ENCODE peak calls at places on chromosomes 1 and 21, in six cellular contexts. G, J, L, K, P and A are unnamed samples.

GRCh38 chr1:12615166-12615915 is 2.7 kb downstream of the DHRS3 start:
- DNase-seq in L (peak), J (no peak), P (no peak), K (no peak), G (no peak), A (no peak)

GRCh38 chr1:198352975-198353695 is 187.3 kb downstream of the ATP6V1G3 start:
- DNase-seq in J (no peak), P (no peak), K (no peak), L (no peak), G (no peak), A (no peak)

GRCh38 chr1:55951291-55951690 is 628.1 kb downstream of the PLPP3 start:
- DNase-seq in G (no peak), L (no peak), J (no peak), K (no peak), P (no peak), A (no peak)

GRCh38 chr1:38872401-38873026 is 634 bp downstream of the MYCBP start:
- DNase-seq in G (no peak), L (peak), K (peak), J (no peak), P (no peak), A (no peak)

GRCh38 chr1:245710961-245711903 is 556.4 kb downstream of the KIF26B start:
- DNase-seq in G (no peak), P (no peak), K (no peak), L (no peak), J (no peak), A (no peak)

GRCh38 chr1:18182518-18183160 is 75.0 kb downstream of the IGSF21 start:
- DNase-seq in J (no peak), G (no peak), P (no peak), L (peak), K (peak), A (no peak)

GRCh38 chr1:19209439-19209989 is 552 bp downstream of the UBR4 start:
- DNase-seq in K (peak), L (peak), P (peak), G (peak), J (no peak), A (no peak)

GRCh38 chr1:34433099-34433498 is 256.4 kb downstream of the C1orf94 start:
- DNase-seq in K (no peak), J (no peak), L (no peak), G (no peak), P (no peak), A (no peak)

GRCh38 chr1:229539868-229540506 is 18.5 kb downstream of the ABCB10 start:
- DNase-seq in J (no peak), P (no peak), G (no peak), L (no peak), K (no peak), A (no peak)

GRCh38 chr1:111499026-111499790 is 4.2 kb downstream of the ADORA3 start:
- DNase-seq in J (no peak), G (no peak), L (no peak), P (no peak), K (no peak), A (no peak)

GRCh38 chr1:189027509-189027908 is 1450.2 kb downstream of the BRINP3 start:
- DNase-seq in G (no peak), K (no peak), L (no peak), J (no peak), P (no peak), A (no peak)

GRCh38 chr21:35925497-35925896 is 134.8 kb downstream of the SETD4 start:
- DNase-seq in P (no peak), L (peak), K (no peak), G (no peak), J (peak), A (no peak)

GRCh38 chr1:227959325-227959860 is 11.7 kb upstream of the WNT9A start:
- DNase-seq in L (no peak), J (no peak), K (no peak), G (no peak), P (no peak), A (no peak)

GRCh38 chr1:70315782-70316181 is 38.7 kb downstream of the ANKRD13C start:
- DNase-seq in L (no peak), J (no peak), P (no peak), G (no peak), K (no peak), A (no peak)

GRCh38 chr1:22806584-22806983 is 95.9 kb downstream of the EPHB2 start:
- DNase-seq in J (no peak), P (no peak), L (no peak), K (no peak), G (no peak), A (no peak)

GRCh38 chr1:17630048-17630830 is 90.7 kb downstream of the ARHGEF10L start:
- DNase-seq in G (peak), L (peak), J (no peak), P (no peak), K (no peak), A (no peak)

GRCh38 chr21:31983120-31983519 is 110.3 kb downstream of the HUNK start:
- DNase-seq in K (no peak), J (no peak), L (no peak), G (no peak), P (no peak), A (no peak)

GRCh38 chr1:224069138-224069537 is 44.8 kb upstream of the FBXO28 start:
- DNase-seq in L (no peak), P (no peak), J (no peak), G (no peak), K (no peak), A (no peak)

GRCh38 chr21:42703173-42703908 is 49.9 kb downstream of the PDE9A start:
- DNase-seq in K (no peak), P (no peak), L (no peak), G (no peak), J (no peak), A (no peak)

GRCh38 chr1:33758698-33759097 is 105.2 kb upstream of the HMGB4 start:
- DNase-seq in L (peak), P (no peak), G (no peak), K (no peak), J (no peak), A (no peak)

GRCh38 chr1:84272401-84272800 is 29.1 kb upstream of the SAMD13 start:
- DNase-seq in J (peak), G (no peak), P (no peak), L (no peak), K (no peak), A (no peak)

GRCh38 chr1:2803086-2803930 is 1.8 kb upstream of the TTC34 start:
- DNase-seq in J (no peak), P (no peak), G (no peak), K (no peak), L (no peak), A (no peak)

GRCh38 chr1:46948629-46949282 is 7.5 kb upstream of the CYP4A11 start:
- DNase-seq in K (no peak), J (peak), L (peak), P (no peak), G (no peak), A (no peak)

GRCh38 chr1:41468082-41468762 is 16.3 kb downstream of the EDN2 start:
- DNase-seq in J (peak), P (no peak), K (no peak), L (no peak), G (no peak), A (no peak)

GRCh38 chr21:29939859-29940245 is at the start of gene GRIK1:
- DNase-seq in G (no peak), P (no peak), J (no peak), K (peak), L (peak), A (no peak)

GRCh38 chr1:169018751-169019150 is 87.7 kb upstream of the ATP1B1 start:
- DNase-seq in L (no peak), J (no peak), P (no peak), K (no peak), G (no peak), A (no peak)

GRCh38 chr1:225534772-225535171 is 106.9 kb upstream of the LBR start:
- DNase-seq in G (no peak), L (no peak), K (no peak), J (no peak), P (no peak), A (no peak)

GRCh38 chr1:154750681-154751665 is 119.1 kb downstream of the KCNN3 start:
- DNase-seq in P (no peak), J (no peak), L (peak), G (no peak), K (no peak), A (no peak)

GRCh38 chr1:53918343-53918742 is 24.4 kb downstream of the DIO1 start:
- DNase-seq in K (no peak), P (no peak), J (no peak), L (no peak), G (no peak), A (no peak)

GRCh38 chr1:192476802-192477298 is 98.7 kb upstream of the RGS1 start:
- DNase-seq in J (peak), K (no peak), P (no peak), L (peak), G (no peak), A (no peak)